ENCODE peak calls at places on chromosomes 4 and X, in six cellular contexts. T, Y, Q, J, R and G are unnamed samples.

GRCh38 chr4:71045256-71045655 is 51.8 kb downstream of the DCK start:
- DNase-seq in J (no peak), Y (no peak), T (no peak), R (no peak), Q (no peak), G (no peak)

GRCh38 chrX:112053169-112053568 is 29.4 kb downstream of the TRPC5 start:
- DNase-seq in T (no peak), Q (no peak), Y (no peak), J (no peak), R (no peak), G (no peak)

GRCh38 chr4:10188400-10189004 is 71.9 kb upstream of the WDR1 start:
- DNase-seq in R (no peak), T (no peak), J (no peak), Q (no peak), Y (no peak), G (no peak)

GRCh38 chr4:13126976-13127910 is 356.9 kb downstream of the RAB28 start:
- DNase-seq in J (no peak), T (no peak), Y (no peak), R (no peak), Q (no peak), G (no peak)

GRCh38 chr4:185532795-185533324 is 2.4 kb downstream of the PDLIM3 start:
- DNase-seq in T (no peak), J (no peak), Y (no peak), R (no peak), Q (no peak), G (no peak)

GRCh38 chrX:136711147-136711546 is 63.2 kb downstream of the CD40LG start:
- DNase-seq in J (peak), Y (peak), R (peak), T (no peak), Q (peak), G (peak)

GRCh38 chr4:169682360-169683047 is 62.1 kb downstream of the CLCN3 start:
- DNase-seq in R (peak), Q (no peak), J (peak), T (no peak), Y (no peak), G (peak)

GRCh38 chr4:19329077-19329476 is 922.6 kb upstream of the SLIT2 start:
- DNase-seq in Q (no peak), R (no peak), Y (no peak), T (no peak), J (no peak), G (no peak)

GRCh38 chr4:39255266-39255665 is 72.9 kb downstream of the WDR19 start:
- DNase-seq in J (peak), Y (peak), Q (no peak), T (no peak), R (no peak), G (peak)

GRCh38 chr4:81260443-81261102 is 45.6 kb upstream of the PRKG2 start:
- DNase-seq in J (no peak), Y (no peak), Q (no peak), R (no peak), T (no peak), G (peak)

GRCh38 chr4:80265571-80266266 is 745 bp upstream of the FGF5 start:
- DNase-seq in J (peak), R (peak), T (no peak), Y (peak), Q (no peak), G (peak)

GRCh38 chrX:10110984-10111363 is 45.8 kb upstream of the CLCN4 start:
- DNase-seq in R (peak), Q (no peak), T (no peak), Y (no peak), J (peak), G (no peak)

GRCh38 chrX:20263474-20263873 is 3.2 kb downstream of the RPS6KA3 start:
- DNase-seq in R (peak), Q (no peak), Y (peak), T (no peak), J (peak), G (peak)

GRCh38 chr4:90118547-90119211 is 8.5 kb upstream of the CCSER1 start:
- DNase-seq in Y (no peak), J (no peak), T (no peak), Q (no peak), R (no peak), G (no peak)

GRCh38 chr4:85784348-85784747 is 309.4 kb downstream of the ARHGAP24 start:
- DNase-seq in Q (no peak), R (no peak), Y (no peak), T (no peak), J (no peak), G (no peak)

GRCh38 chr4:120071192-120071795 is 4.6 kb upstream of the MAD2L1 start:
- DNase-seq in Q (peak), T (no peak), Y (peak), R (peak), J (peak), G (peak)

GRCh38 chr4:47482326-47482725 is 2.7 kb upstream of the ATP10D start:
- DNase-seq in Y (peak), T (no peak), J (peak), R (no peak), Q (no peak), G (peak)

GRCh38 chr4:1249731-1250526 is 999 bp upstream of the CTBP1 start:
- DNase-seq in Y (peak), R (no peak), T (peak), Q (peak), J (peak), G (peak)

GRCh38 chr4:159227378-159227777 is 124.5 kb downstream of the RAPGEF2 start:
- DNase-seq in Y (no peak), R (no peak), J (no peak), Q (no peak), T (no peak), G (peak)

GRCh38 chr4:49032440-49033161 is 46.5 kb downstream of the CWH43 start:
- DNase-seq in Y (peak), Q (peak), R (peak), J (peak), T (no peak), G (peak)

GRCh38 chrX:153411255-153411987 is at the start of gene ZFP92:
- DNase-seq in Q (no peak), T (no peak), R (peak), J (peak), Y (no peak), G (peak)

GRCh38 chrX:115561605-115562491 is 874 bp downstream of the PLS3 start:
- DNase-seq in Y (peak), T (peak), R (no peak), J (peak), Q (peak), G (peak)

GRCh38 chr4:28481565-28481964 is 1620.9 kb downstream of the STIM2 start:
- DNase-seq in Y (no peak), T (no peak), R (no peak), J (no peak), Q (peak), G (no peak)

GRCh38 chrX:93468075-93468474 is 205.3 kb downstream of the NAP1L3 start:
- DNase-seq in J (no peak), T (no peak), Y (no peak), R (no peak), Q (no peak), G (no peak)

GRCh38 chr4:137125011-137125410 is 407.3 kb downstream of the PCDH18 start:
- DNase-seq in J (peak), R (peak), T (no peak), Y (peak), Q (no peak), G (peak)

GRCh38 chrX:10120828-10121227 is 35.9 kb upstream of the CLCN4 start:
- DNase-seq in Q (no peak), T (no peak), J (no peak), R (peak), Y (no peak), G (no peak)

GRCh38 chr4:130668859-130669258 is 1572.9 kb downstream of the C4orf33 start:
- DNase-seq in Q (no peak), R (no peak), T (no peak), Y (no peak), J (no peak), G (no peak)

GRCh38 chr4:183288955-183289354 is 31.1 kb downstream of the CLDN22 start:
- DNase-seq in J (no peak), R (no peak), T (no peak), Y (no peak), Q (no peak), G (no peak)
- TF ChIP-seq CTCF in J (no peak), R (no peak), T (no peak), Y (no peak), Q (no peak), G (peak)

GRCh38 chr4:124684301-124684700 is 28.2 kb downstream of the ANKRD50 start:
- DNase-seq in J (no peak), Q (no peak), Y (no peak), R (no peak), T (no peak), G (no peak)
- H3K4me3 ChIP-seq in J (no peak), Q (no peak), Y (no peak), R (no peak), T (no peak), G (no peak)

GRCh38 chr4:44186096-44186849 is 262.3 kb downstream of the KCTD8 start:
- DNase-seq in T (no peak), Y (no peak), J (no peak), Q (no peak), R (no peak), G (no peak)
- TF ChIP-seq CTCF in T (no peak), Y (peak), J (no peak), Q (no peak), R (no peak), G (no peak)

DNA sequence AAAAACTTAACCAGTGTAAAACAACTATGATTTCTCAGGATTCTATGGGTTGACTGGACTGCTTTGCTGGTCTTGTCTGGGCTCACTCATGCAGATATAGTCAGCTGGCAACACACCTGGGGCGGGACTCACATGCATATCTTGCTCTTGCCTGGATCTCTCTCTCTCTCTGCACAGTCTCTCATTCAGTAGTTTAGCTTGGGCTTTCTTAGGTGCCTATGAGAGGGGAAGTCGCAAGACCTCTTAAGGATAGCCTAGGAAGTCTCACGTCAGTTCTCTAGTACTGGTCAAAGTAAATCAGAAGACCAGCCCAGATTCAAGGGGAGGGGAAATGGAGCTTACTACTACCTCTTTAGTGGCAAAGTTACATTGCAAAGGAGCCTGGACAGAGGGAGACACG is 2.0 kb downstream of the COPS4 start:
- DNase-seq in R (peak), T (no peak), Y (no peak), J (no peak), Q (no peak), G (no peak)
- H3K4me3 ChIP-seq in R (peak), T (no peak), Y (no peak), J (no peak), Q (no peak), G (no peak)

DNA sequence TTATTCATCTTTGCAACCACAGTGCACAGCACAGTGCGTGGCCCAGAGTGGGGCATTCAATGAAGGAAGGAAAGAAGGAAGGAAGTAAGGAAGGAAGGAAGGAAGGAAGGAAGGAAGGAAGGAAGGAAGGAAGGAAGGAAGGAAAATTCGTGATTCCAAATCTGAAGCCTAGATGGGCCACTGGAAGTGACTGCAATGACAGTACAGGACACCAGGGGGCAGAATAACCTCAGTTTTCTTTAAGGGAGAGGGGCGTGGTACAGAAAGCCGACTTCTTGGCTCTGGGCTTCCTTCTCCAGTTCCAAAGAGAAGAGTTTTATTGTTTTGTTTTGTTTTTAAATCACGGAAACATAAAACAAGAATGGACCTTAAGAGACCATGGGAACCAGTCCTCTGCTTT is 47.8 kb downstream of the APLN start:
- DNase-seq in R (peak), T (no peak), Y (peak), Q (peak), J (peak), G (peak)
- TF ChIP-seq CTCF in R (peak), T (peak), Y (peak), Q (peak), J (peak), G (peak)